ENCODE peak calls at places on chromosomes 2 and 18, in ten cellular contexts. One of them, this sample, is unnamed.

GRCh38 chr2:119117408-119117807 is 41.1 kb downstream of the C1QL2 start:
- DNase-seq in renal cortical epithelial cell: no peak
- DNase-seq in A172: no peak
- DNase-seq in activated T-cell treated with anti-CD3 and anti-CD28 coated beads, Interleukin-2, amount 50 U/mL, for 1 hour: no peak
- DNase-seq in activated CD8-positive, alpha-beta memory T cell treated with anti-CD3 and anti-CD28 coated beads, Interleukin-2, amount 50 U/mL, for 48 hours: no peak
- DNase-seq in astrocyte of the hippocampus: no peak
- DNase-seq in AG10803: no peak
- DNase-seq in effector memory CD4-positive, alpha-beta T cell: no peak
- DNase-seq in astrocyte of the spinal cord: no peak
- DNase-seq in HS-5: no peak
- DNase-seq in this sample: no peak

GRCh38 chr2:5549061-5549601 is 143.1 kb upstream of the SOX11 start:
- DNase-seq in renal cortical epithelial cell: peak; percentile 62
- DNase-seq in A172: peak; percentile 80
- DNase-seq in activated T-cell treated with anti-CD3 and anti-CD28 coated beads, Interleukin-2, amount 50 U/mL, for 1 hour: no peak
- DNase-seq in activated CD8-positive, alpha-beta memory T cell treated with anti-CD3 and anti-CD28 coated beads, Interleukin-2, amount 50 U/mL, for 48 hours: no peak
- DNase-seq in astrocyte of the hippocampus: peak; percentile 91
- DNase-seq in AG10803: no peak
- DNase-seq in effector memory CD4-positive, alpha-beta T cell: no peak
- DNase-seq in astrocyte of the spinal cord: peak; percentile 85
- DNase-seq in HS-5: no peak
- DNase-seq in this sample: no peak

GRCh38 chr18:58268849-58269248 is 224.8 kb downstream of the NEDD4L start:
- DNase-seq in renal cortical epithelial cell: peak; percentile 86
- DNase-seq in A172: peak; percentile 62
- DNase-seq in activated T-cell treated with anti-CD3 and anti-CD28 coated beads, Interleukin-2, amount 50 U/mL, for 1 hour: no peak
- DNase-seq in activated CD8-positive, alpha-beta memory T cell treated with anti-CD3 and anti-CD28 coated beads, Interleukin-2, amount 50 U/mL, for 48 hours: no peak
- DNase-seq in astrocyte of the hippocampus: peak; percentile 67
- DNase-seq in AG10803: peak; percentile 40
- DNase-seq in effector memory CD4-positive, alpha-beta T cell: no peak
- DNase-seq in astrocyte of the spinal cord: peak; percentile 50
- DNase-seq in HS-5: peak; percentile 34
- DNase-seq in this sample: no peak

GRCh38 chr2:222878877-222879601 is 18.2 kb downstream of the ACSL3 start:
- DNase-seq in renal cortical epithelial cell: peak; percentile 87
- DNase-seq in A172: peak; percentile 53
- DNase-seq in activated T-cell treated with anti-CD3 and anti-CD28 coated beads, Interleukin-2, amount 50 U/mL, for 1 hour: no peak
- DNase-seq in activated CD8-positive, alpha-beta memory T cell treated with anti-CD3 and anti-CD28 coated beads, Interleukin-2, amount 50 U/mL, for 48 hours: no peak
- DNase-seq in astrocyte of the hippocampus: peak; percentile 49
- DNase-seq in AG10803: peak; percentile 34
- DNase-seq in effector memory CD4-positive, alpha-beta T cell: no peak
- DNase-seq in astrocyte of the spinal cord: peak; percentile 61
- DNase-seq in HS-5: no peak
- DNase-seq in this sample: no peak

GRCh38 chr2:1661891-1662605 is 82.3 kb downstream of the PXDN start:
- DNase-seq in renal cortical epithelial cell: no peak
- DNase-seq in A172: no peak
- DNase-seq in activated T-cell treated with anti-CD3 and anti-CD28 coated beads, Interleukin-2, amount 50 U/mL, for 1 hour: no peak
- DNase-seq in activated CD8-positive, alpha-beta memory T cell treated with anti-CD3 and anti-CD28 coated beads, Interleukin-2, amount 50 U/mL, for 48 hours: no peak
- DNase-seq in astrocyte of the hippocampus: no peak
- DNase-seq in AG10803: no peak
- DNase-seq in effector memory CD4-positive, alpha-beta T cell: no peak
- DNase-seq in astrocyte of the spinal cord: no peak
- DNase-seq in HS-5: no peak
- DNase-seq in this sample: no peak

GRCh38 chr2:98909381-98910211 is 26.4 kb downstream of the CRACDL start:
- DNase-seq in renal cortical epithelial cell: peak; percentile 63
- DNase-seq in A172: peak; percentile 85
- DNase-seq in activated T-cell treated with anti-CD3 and anti-CD28 coated beads, Interleukin-2, amount 50 U/mL, for 1 hour: no peak
- DNase-seq in activated CD8-positive, alpha-beta memory T cell treated with anti-CD3 and anti-CD28 coated beads, Interleukin-2, amount 50 U/mL, for 48 hours: peak; percentile 50
- DNase-seq in astrocyte of the hippocampus: peak; percentile 76
- DNase-seq in AG10803: peak; percentile 71
- DNase-seq in effector memory CD4-positive, alpha-beta T cell: no peak
- DNase-seq in astrocyte of the spinal cord: peak; percentile 76
- DNase-seq in HS-5: peak; percentile 79
- DNase-seq in this sample: no peak

GRCh38 chr18:22129778-22130177 is 39.6 kb upstream of the GATA6 start:
- DNase-seq in renal cortical epithelial cell: no peak
- DNase-seq in A172: no peak
- DNase-seq in activated T-cell treated with anti-CD3 and anti-CD28 coated beads, Interleukin-2, amount 50 U/mL, for 1 hour: no peak
- DNase-seq in activated CD8-positive, alpha-beta memory T cell treated with anti-CD3 and anti-CD28 coated beads, Interleukin-2, amount 50 U/mL, for 48 hours: no peak
- DNase-seq in astrocyte of the hippocampus: no peak
- DNase-seq in AG10803: no peak
- DNase-seq in effector memory CD4-positive, alpha-beta T cell: no peak
- DNase-seq in astrocyte of the spinal cord: no peak
- DNase-seq in HS-5: no peak
- DNase-seq in this sample: no peak

GRCh38 chr2:240405654-240406313 is 29.7 kb upstream of the GPC1 start:
- DNase-seq in renal cortical epithelial cell: no peak
- DNase-seq in A172: no peak
- DNase-seq in activated T-cell treated with anti-CD3 and anti-CD28 coated beads, Interleukin-2, amount 50 U/mL, for 1 hour: peak; percentile 12
- DNase-seq in activated CD8-positive, alpha-beta memory T cell treated with anti-CD3 and anti-CD28 coated beads, Interleukin-2, amount 50 U/mL, for 48 hours: peak; percentile 39
- DNase-seq in astrocyte of the hippocampus: no peak
- DNase-seq in AG10803: no peak
- DNase-seq in effector memory CD4-positive, alpha-beta T cell: no peak
- DNase-seq in astrocyte of the spinal cord: no peak
- DNase-seq in HS-5: no peak
- DNase-seq in this sample: no peak

GRCh38 chr2:49113046-49113445 is 41.3 kb downstream of the FSHR start:
- DNase-seq in renal cortical epithelial cell: no peak
- DNase-seq in A172: no peak
- DNase-seq in activated T-cell treated with anti-CD3 and anti-CD28 coated beads, Interleukin-2, amount 50 U/mL, for 1 hour: no peak
- DNase-seq in activated CD8-positive, alpha-beta memory T cell treated with anti-CD3 and anti-CD28 coated beads, Interleukin-2, amount 50 U/mL, for 48 hours: no peak
- DNase-seq in astrocyte of the hippocampus: no peak
- DNase-seq in AG10803: no peak
- DNase-seq in effector memory CD4-positive, alpha-beta T cell: no peak
- DNase-seq in astrocyte of the spinal cord: no peak
- DNase-seq in HS-5: no peak
- DNase-seq in this sample: no peak

GRCh38 chr2:29834036-29834540 is 87.3 kb downstream of the ALK start:
- DNase-seq in renal cortical epithelial cell: peak; percentile 2
- DNase-seq in A172: no peak
- DNase-seq in activated T-cell treated with anti-CD3 and anti-CD28 coated beads, Interleukin-2, amount 50 U/mL, for 1 hour: no peak
- DNase-seq in activated CD8-positive, alpha-beta memory T cell treated with anti-CD3 and anti-CD28 coated beads, Interleukin-2, amount 50 U/mL, for 48 hours: no peak
- DNase-seq in astrocyte of the hippocampus: peak; percentile 65
- DNase-seq in AG10803: no peak
- DNase-seq in effector memory CD4-positive, alpha-beta T cell: no peak
- DNase-seq in astrocyte of the spinal cord: no peak
- DNase-seq in HS-5: no peak
- DNase-seq in this sample: no peak

This sample was measured in Peyer's patch.